ENCODE peak calls at places on chromosomes 16 and 17, in ten cellular contexts. P, Z, B, H, K, Q, R, J, M and U are unnamed samples.

GRCh38 chr17:55238931-55239297 is 25.8 kb upstream of the HLF start:
- DNase-seq in Q (no peak), M (no peak), H (peak; percentile 61), P (no peak), R (peak; percentile 63), J (peak; percentile 23), Z (no peak), B (peak; percentile 48), K (no peak), U (no peak)

GRCh38 chr16:1871974-1872635 is at the start of gene MEIOB:
- DNase-seq in P (peak; percentile 56), H (peak; percentile 95), J (peak; percentile 60), Q (no peak), M (peak; percentile 48), K (peak; percentile 48), R (peak; percentile 73), Z (no peak), B (no peak), U (no peak)

GRCh38 chr17:53313746-53314145 is 509.0 kb upstream of the KIF2B start:
- DNase-seq in Q (no peak), K (no peak), P (no peak), Z (no peak), M (no peak), H (no peak), R (no peak), J (peak; percentile 50), B (no peak), U (peak; percentile 23)

GRCh38 chr17:19800571-19800970 is 52.5 kb upstream of the ALDH3A1 start:
- DNase-seq in K (no peak), B (no peak), H (no peak), R (no peak), Z (no peak), J (no peak), M (no peak), P (no peak), Q (no peak), U (no peak)

GRCh38 chr17:55717898-55718735 is 4.5 kb downstream of the TMEM100 start:
- DNase-seq in R (peak; percentile 91), M (peak; percentile 49), Z (no peak), P (peak; percentile 77), B (peak; percentile 76), Q (no peak), J (peak; percentile 70), K (peak; percentile 29), H (no peak), U (no peak)

GRCh38 chr17:63258785-63259184 is 187.3 kb downstream of the CYB561 start:
- DNase-seq in B (no peak), H (no peak), Z (no peak), M (no peak), P (peak; percentile 68), Q (no peak), R (no peak), J (no peak), K (no peak), U (no peak)

GRCh38 chr17:78176548-78177025 is 8.2 kb downstream of the SYNGR2 start:
- DNase-seq in K (peak; percentile 59), M (peak; percentile 69), H (peak; percentile 93), R (peak; percentile 92), P (peak; percentile 90), B (no peak), Z (no peak), Q (no peak), J (peak; percentile 68), U (no peak)

GRCh38 chr16:83995756-83996155 is 27.7 kb downstream of the NECAB2 start:
- DNase-seq in P (peak; percentile 55), Z (no peak), K (peak; percentile 45), H (peak; percentile 98), J (no peak), B (peak; percentile 78), R (no peak), M (no peak), Q (peak; percentile 73), U (no peak)

GRCh38 chr17:32901743-32902142 is 24.8 kb upstream of the MYO1D start:
- DNase-seq in B (no peak), P (no peak), K (no peak), M (no peak), H (no peak), J (no peak), Q (no peak), R (no peak), Z (no peak), U (no peak)

GRCh38 chr16:1112506-1113184 is 16.6 kb upstream of the C1QTNF8 start:
- DNase-seq in Z (no peak), K (no peak), H (no peak), J (no peak), M (no peak), P (no peak), B (no peak), Q (no peak), R (no peak), U (no peak)

GRCh38 chr16:19655242-19655777 is 62.7 kb downstream of the KNOP1 start:
- DNase-seq in R (no peak), J (no peak), B (peak; percentile 42), M (no peak), H (no peak), P (no peak), Z (peak; percentile 39), Q (no peak), K (no peak), U (no peak)